ENCODE peak calls at places on chromosome 2, in eight cellular contexts. Z, P, H, Q, R, K, Y and F are unnamed samples.

GRCh38 chr2:60359569-60359968 is 193.9 kb downstream of the BCL11A start:
- DNase-seq in K (no peak), Z (no peak), P (no peak), R (no peak), Y (no peak), H (no peak), Q (no peak), F (no peak)

GRCh38 chr2:160207804-160208661 is 8.0 kb upstream of the ITGB6 start:
- DNase-seq in R (no peak), Y (peak), Z (peak), K (no peak), P (peak), H (no peak), Q (no peak), F (no peak)

GRCh38 chr2:230900336-230900995 is 24.6 kb downstream of the GPR55 start:
- DNase-seq in Q (no peak), K (no peak), Y (no peak), Z (no peak), H (no peak), R (no peak), P (no peak), F (no peak)

GRCh38 chr2:14072338-14072737 is 560.2 kb upstream of the LRATD1 start:
- DNase-seq in P (no peak), Z (peak), H (no peak), R (no peak), Q (no peak), K (no peak), Y (no peak), F (no peak)

GRCh38 chr2:230564805-230565779 is 147.6 kb upstream of the CAB39 start:
- DNase-seq in K (no peak), H (no peak), Z (peak), P (no peak), R (no peak), Y (no peak), Q (no peak), F (no peak)

GRCh38 chr2:219461669-219462068 is 27.0 kb downstream of the SPEG start:
- DNase-seq in K (no peak), Z (no peak), H (no peak), P (no peak), Q (no peak), Y (no peak), R (no peak), F (no peak)

GRCh38 chr2:153495725-153496124 is 17.2 kb upstream of the RPRM start:
- DNase-seq in Z (no peak), P (no peak), K (no peak), Y (no peak), R (no peak), H (no peak), Q (no peak), F (no peak)

GRCh38 chr2:38013158-38013752 is 62.7 kb downstream of the CYP1B1 start:
- DNase-seq in Z (peak), P (peak), H (no peak), Q (no peak), K (no peak), R (no peak), Y (no peak), F (no peak)

GRCh38 chr2:177668617-177669016 is 276.0 kb downstream of the AGPS start:
- DNase-seq in Y (no peak), Q (no peak), K (no peak), R (no peak), H (no peak), P (no peak), Z (no peak), F (no peak)

GRCh38 chr2:16614314-16614860 is 51.2 kb downstream of the CYRIA start:
- DNase-seq in H (no peak), Q (no peak), K (no peak), Z (no peak), Y (no peak), P (no peak), R (no peak), F (no peak)

GRCh38 chr2:85748948-85749875 is 4.6 kb upstream of the ATOH8 start:
- DNase-seq in R (no peak), Q (no peak), K (no peak), Y (no peak), P (peak), Z (no peak), H (no peak), F (no peak)

GRCh38 chr2:44684559-44684958 is 256.9 kb upstream of the SIX3 start:
- DNase-seq in P (no peak), K (no peak), R (no peak), Y (no peak), Q (no peak), Z (no peak), H (no peak), F (no peak)

GRCh38 chr2:174235680-174236079 is 12.7 kb downstream of the OLA1 start:
- DNase-seq in R (no peak), Y (no peak), K (no peak), P (peak), Z (no peak), H (no peak), Q (no peak), F (no peak)

GRCh38 chr2:20425371-20425881 is 21.4 kb upstream of the RHOB start:
- DNase-seq in Z (no peak), Q (no peak), H (peak), P (peak), Y (no peak), R (no peak), K (no peak), F (no peak)

GRCh38 chr2:100321881-100322820 is at the start of gene LONRF2:
- DNase-seq in P (peak), K (peak), Z (peak), R (no peak), Q (peak), Y (peak), H (peak), F (no peak)

GRCh38 chr2:75561566-75562512 is 1.1 kb upstream of the EVA1A start:
- DNase-seq in Y (no peak), H (peak), Q (no peak), Z (peak), P (peak), R (no peak), K (no peak), F (no peak)

GRCh38 chr2:27940090-27940671 is 49.7 kb downstream of the BABAM2 start:
- DNase-seq in H (no peak), R (no peak), Y (no peak), P (no peak), Q (no peak), K (no peak), Z (no peak), F (no peak)

GRCh38 chr2:241722896-241723454 is 11.5 kb upstream of the D2HGDH start:
- DNase-seq in R (no peak), Y (no peak), K (no peak), H (no peak), Z (no peak), P (no peak), Q (no peak), F (no peak)

GRCh38 chr2:176527141-176527901 is 258.1 kb downstream of the MTX2 start:
- DNase-seq in K (no peak), P (no peak), R (no peak), Y (no peak), Z (no peak), H (no peak), Q (no peak), F (no peak)

GRCh38 chr2:33457588-33458247 is 18.7 kb upstream of the RASGRP3 start:
- DNase-seq in R (no peak), Y (peak), Z (no peak), P (no peak), K (no peak), Q (no peak), H (peak), F (no peak)

GRCh38 chr2:108145551-108145950 is 94.2 kb upstream of the SULT1C3 start:
- DNase-seq in H (no peak), Y (no peak), Q (no peak), P (peak), K (no peak), R (no peak), Z (peak), F (no peak)

GRCh38 chr2:8636691-8637636 is 44.9 kb upstream of the ID2 start:
- DNase-seq in H (no peak), Y (no peak), Z (no peak), K (no peak), Q (no peak), R (no peak), P (peak), F (no peak)

GRCh38 chr2:155689791-155690190 is 642.7 kb downstream of the NR4A2 start:
- DNase-seq in Q (no peak), P (no peak), H (no peak), Z (no peak), R (no peak), K (no peak), Y (no peak), F (no peak)

GRCh38 chr2:201432038-201432437 is 19.2 kb downstream of the TRAK2 start:
- DNase-seq in Y (no peak), P (peak), R (no peak), H (no peak), K (no peak), Z (peak), Q (no peak), F (no peak)

GRCh38 chr2:209970711-209971110 is 31.7 kb upstream of the RPE start:
- DNase-seq in R (no peak), P (no peak), Y (no peak), H (no peak), Z (no peak), K (no peak), Q (no peak), F (no peak)

GRCh38 chr2:110725859-110726258 is 6.5 kb upstream of the ACOXL start:
- DNase-seq in P (no peak), H (no peak), Z (no peak), R (no peak), Y (no peak), K (no peak), Q (no peak), F (no peak)

GRCh38 chr2:128315829-128316776 is 2.6 kb downstream of the HS6ST1 start:
- DNase-seq in R (no peak), Q (no peak), P (no peak), Z (no peak), K (peak), H (peak), Y (peak), F (no peak)

GRCh38 chr2:208358758-208359631 is 47.6 kb upstream of the PTH2R start:
- DNase-seq in Q (no peak), K (no peak), Y (no peak), Z (no peak), H (no peak), P (no peak), R (no peak), F (no peak)

GRCh38 chr2:228136027-228136426 is 45.5 kb downstream of the SPHKAP start:
- DNase-seq in Q (no peak), Y (no peak), H (no peak), K (no peak), Z (no peak), R (no peak), P (no peak), F (no peak)

GRCh38 chr2:20568501-20569463 is 82.1 kb downstream of the HS1BP3 start:
- DNase-seq in Y (no peak), R (no peak), H (no peak), Z (peak), K (no peak), P (peak), Q (no peak), F (no peak)

GRCh38 chr2:46849741-46850474 is 65.7 kb downstream of the MCFD2 start:
- DNase-seq in H (no peak), P (no peak), K (no peak), Q (no peak), Z (peak), R (no peak), Y (peak), F (no peak)

GRCh38 chr2:237556773-237557632 is 9.4 kb upstream of the PRLH start:
- DNase-seq in Q (no peak), Z (no peak), P (no peak), H (peak), R (peak), K (no peak), Y (no peak), F (no peak)

GRCh38 chr2:104638795-104639194 is 215.1 kb upstream of the POU3F3 start:
- DNase-seq in Y (no peak), Z (no peak), H (no peak), P (no peak), K (no peak), R (no peak), Q (no peak), F (no peak)

GRCh38 chr2:197345846-197346370 is 35.3 kb upstream of the ANKRD44 start:
- DNase-seq in R (no peak), P (no peak), K (no peak), Y (no peak), Z (peak), Q (no peak), H (no peak), F (no peak)